ENCODE peak calls at places on chromosomes 7 and 10, in six cellular contexts. J is midbrain, H is amniotic stem cell, F is sciatic nerve, E is T-cell, X is renal cortical epithelial cell. A is an unnamed sample.

GRCh38 chr7:2554654-2555053 is 670 bp downstream of the BRAT1 start:
- DNase-seq in H (no peak), X (no peak), F (peak; percentile 59), E (no peak), J (no peak), A (no peak)

GRCh38 chr7:30470163-30470770 is 8.3 kb downstream of the NOD1 start:
- DNase-seq in E (no peak), X (no peak), F (no peak), J (no peak), H (no peak), A (no peak)

GRCh38 chr7:82778021-82778420 is 334.4 kb upstream of the CACNA2D1 start:
- DNase-seq in F (no peak), E (no peak), X (no peak), H (no peak), J (no peak), A (no peak)

GRCh38 chr10:104342941-104343411 is 4.7 kb upstream of the ITPRIP start:
- DNase-seq in J (no peak), H (no peak), X (no peak), F (no peak), E (no peak), A (no peak)

GRCh38 chr10:110802551-110803238 is 69.0 kb upstream of the PDCD4 start:
- DNase-seq in H (no peak), J (peak; percentile 67), F (peak; percentile 88), E (peak; percentile 13), X (peak; percentile 95), A (peak; percentile 43)

GRCh38 chr7:36391436-36392198 is 2.0 kb downstream of the ANLN start:
- DNase-seq in J (no peak), X (peak; percentile 58), H (no peak), E (no peak), F (no peak), A (peak; percentile 31)

GRCh38 chr10:34918896-34919295 is 103.8 kb upstream of the PARD3 start:
- DNase-seq in X (peak; percentile 44), J (no peak), F (no peak), H (no peak), E (no peak), A (no peak)

GRCh38 chr7:104096683-104097082 is 107.2 kb upstream of the RELN start:
- DNase-seq in F (no peak), E (no peak), H (no peak), J (no peak), X (peak; percentile 6), A (no peak)

GRCh38 chr7:46054290-46054689 is 133.2 kb upstream of the IGFBP3 start:
- DNase-seq in J (no peak), E (no peak), H (no peak), X (no peak), F (no peak), A (no peak)

GRCh38 chr7:105876964-105877601 is 684 bp upstream of the ATXN7L1 start:
- DNase-seq in F (peak; percentile 78), H (peak; percentile 16), E (no peak), J (peak; percentile 27), X (peak; percentile 28), A (no peak)

GRCh38 chr7:66720571-66720970 is 20.0 kb upstream of the RABGEF1 start:
- DNase-seq in E (no peak), X (no peak), F (no peak), J (no peak), H (no peak), A (no peak)

GRCh38 chr7:127821146-127821545 is 169.2 kb downstream of the SND1 start:
- DNase-seq in X (peak; percentile 28), H (no peak), E (no peak), F (no peak), J (no peak), A (no peak)

GRCh38 chr7:144534655-144535395 is 131.3 kb upstream of the NOBOX start:
- DNase-seq in E (no peak), H (no peak), X (no peak), F (no peak), J (no peak), A (no peak)

GRCh38 chr10:7035111-7035761 is 375.6 kb downstream of the SFMBT2 start:
- DNase-seq in H (no peak), E (no peak), J (no peak), X (no peak), F (no peak), A (no peak)

GRCh38 chr10:3949741-3950140 is 164.7 kb upstream of the KLF6 start:
- DNase-seq in J (no peak), X (no peak), H (no peak), E (no peak), F (no peak), A (no peak)

GRCh38 chr7:29370531-29371314 is 176.1 kb downstream of the CHN2 start:
- DNase-seq in H (no peak), X (peak; percentile 71), E (no peak), J (no peak), F (no peak), A (no peak)

GRCh38 chr10:84375011-84375410 is 46.6 kb downstream of the CCSER2 start:
- DNase-seq in X (peak; percentile 68), E (no peak), H (no peak), F (no peak), J (peak; percentile 58), A (peak; percentile 22)

GRCh38 chr10:112658900-112659328 is 211.9 kb downstream of the VTI1A start:
- DNase-seq in X (peak; percentile 90), J (no peak), F (no peak), H (no peak), E (no peak), A (no peak)

GRCh38 chr7:134016223-134016941 is 110.8 kb upstream of the LRGUK start:
- DNase-seq in J (peak; percentile 32), X (peak; percentile 34), F (no peak), E (no peak), H (peak; percentile 14), A (no peak)

GRCh38 chr10:36534471-36535002 is 590.9 kb upstream of the ANKRD30A start:
- DNase-seq in E (no peak), H (peak; percentile 88), F (no peak), J (no peak), X (peak; percentile 98), A (no peak)

GRCh38 chr7:151157645-151158329 is 9.7 kb downstream of the GBX1 start:
- DNase-seq in J (no peak), F (no peak), H (no peak), E (no peak), X (peak; percentile 38), A (no peak)

GRCh38 chr10:34816067-34817002 is 1.2 kb upstream of the PARD3 start:
- DNase-seq in H (no peak), J (no peak), X (peak; percentile 50), E (no peak), F (peak; percentile 60), A (no peak)

A was measured in activated T-helper 1 cell treated with anti-CD3 and anti-CD28 coated beads, Interleukin-12 subunit alpha, Interleukin-12 subunit beta, Interleukin-2, Interleukin-4 antibody, amounts not matched to agents 30 ng/mL and 10 ng/mL and 1 ng/mL, durations not matched to agents 14 hours and 24 hours and 36 hours.